ENCODE peak calls at places on chromosomes 2 and 18, in five cellular contexts. U is H4, J is GM12865, E is retina, Z is lower lobe of right lung. L is an unnamed sample.

GRCh38 chr2:163664610-163665009 is 71.2 kb downstream of the FIGN start:
- DNase-seq in J (no peak), E (no peak), Z (no peak), U (peak), L (no peak)

GRCh38 chr2:71358931-71359671 is 27.5 kb downstream of the ZNF638 start:
- DNase-seq in J (no peak), E (no peak), U (peak), Z (no peak), L (peak)

GRCh38 chr2:186887107-186888090 is 38.4 kb upstream of the ZSWIM2 start:
- DNase-seq in E (peak), J (peak), U (no peak), Z (no peak), L (no peak)

GRCh38 chr2:62427146-62427545 is 78.8 kb downstream of the TMEM17 start:
- DNase-seq in J (no peak), E (no peak), U (no peak), Z (no peak), L (no peak)

GRCh38 chr2:8594731-8595427 is 87.0 kb upstream of the ID2 start:
- DNase-seq in E (no peak), J (no peak), Z (peak), U (no peak), L (peak)

GRCh38 chr18:68215931-68216330 is 499.0 kb downstream of the TMX3 start:
- DNase-seq in Z (no peak), J (no peak), E (no peak), U (no peak), L (no peak)

GRCh38 chr2:107669335-107669734 is 157.4 kb upstream of the RGPD4 start:
- DNase-seq in J (no peak), U (no peak), E (no peak), Z (no peak), L (no peak)

GRCh38 chr2:198717451-198717850 is 740.3 kb downstream of the SATB2 start:
- DNase-seq in J (no peak), E (no peak), U (no peak), Z (no peak), L (no peak)

GRCh38 chr2:150133623-150134022 is 353.8 kb downstream of the RND3 start:
- DNase-seq in E (no peak), U (peak), Z (no peak), J (peak), L (peak)

GRCh38 chr18:24734058-24734457 is 273.6 kb downstream of the HRH4 start:
- DNase-seq in Z (no peak), E (peak), J (no peak), U (peak), L (peak)

L was measured in Daoy.